ENCODE peak calls at places on chromosomes 2 and 18, in ten cellular contexts. D, T, X, J, M, B, P, O, L and I are unnamed samples.

GRCh38 chr18:49716035-49716434 is 97.3 kb downstream of the ACAA2 start:
- DNase-seq in D (no peak), T (no peak), X (no peak), J (no peak), M (no peak), B (no peak), P (no peak), O (peak), L (no peak), I (no peak)

GRCh38 chr18:48825101-48825745 is 125.5 kb downstream of the SMAD7 start:
- DNase-seq in D (no peak), T (no peak), X (no peak), J (peak), M (no peak), B (no peak), P (peak), O (no peak), L (peak), I (peak)

GRCh38 chr2:241659150-241659739 is 21.8 kb downstream of the ATG4B start:
- DNase-seq in D (no peak), T (no peak), X (no peak), J (peak), M (no peak), B (no peak), P (peak), O (peak), L (no peak), I (no peak)

GRCh38 chr2:101478561-101479001 is 3.7 kb upstream of the RFX8 start:
- DNase-seq in D (no peak), T (no peak), X (no peak), J (no peak), M (no peak), B (no peak), P (no peak), O (no peak), L (no peak), I (no peak)

GRCh38 chr2:109351164-109351756 is 222.3 kb downstream of the SH3RF3 start:
- DNase-seq in D (no peak), T (no peak), X (peak), J (peak), M (no peak), B (no peak), P (peak), O (peak), L (no peak), I (no peak)

GRCh38 chr18:63700501-63700900 is 2.3 kb upstream of the SERPINB11 start:
- DNase-seq in D (no peak), T (no peak), X (no peak), J (no peak), M (no peak), B (no peak), P (no peak), O (no peak), L (no peak), I (no peak)

GRCh38 chr2:42513252-42513918 is 19.6 kb upstream of the KCNG3 start:
- DNase-seq in D (no peak), T (no peak), X (peak), J (no peak), M (peak), B (peak), P (peak), O (peak), L (no peak), I (no peak)

GRCh38 chr2:151197184-151198070 is 64.2 kb downstream of the RBM43 start:
- DNase-seq in D (no peak), T (no peak), X (no peak), J (no peak), M (no peak), B (no peak), P (no peak), O (no peak), L (no peak), I (no peak)

GRCh38 chr2:166335284-166335683 is 40.5 kb downstream of the SCN9A start:
- DNase-seq in D (no peak), T (no peak), X (no peak), J (no peak), M (no peak), B (no peak), P (no peak), O (no peak), L (no peak), I (no peak)

GRCh38 chr2:41475959-41476358 is 571.9 kb upstream of the PKDCC start:
- DNase-seq in D (no peak), T (peak), X (no peak), J (no peak), M (no peak), B (no peak), P (no peak), O (no peak), L (no peak), I (no peak)

GRCh38 chr2:19238440-19238839 is 120.0 kb downstream of the OSR1 start:
- DNase-seq in D (no peak), T (no peak), X (no peak), J (no peak), M (no peak), B (no peak), P (no peak), O (no peak), L (no peak), I (no peak)

GRCh38 chr2:98936133-98936916 is at the start of gene CRACDL:
- DNase-seq in D (no peak), T (peak), X (peak), J (no peak), M (no peak), B (no peak), P (no peak), O (peak), L (no peak), I (no peak)

GRCh38 chr2:129877795-129878775 is 101.4 kb upstream of the RAB6C start:
- DNase-seq in D (no peak), T (no peak), X (peak), J (peak), M (peak), B (no peak), P (peak), O (no peak), L (no peak), I (no peak)

GRCh38 chr2:25453199-25453903 is 111.6 kb upstream of the DNMT3A start:
- DNase-seq in D (no peak), T (peak), X (peak), J (no peak), M (peak), B (no peak), P (no peak), O (no peak), L (no peak), I (no peak)

GRCh38 chr2:205358351-205358815 is 323.9 kb upstream of the NRP2 start:
- DNase-seq in D (no peak), T (no peak), X (no peak), J (no peak), M (no peak), B (no peak), P (no peak), O (no peak), L (no peak), I (no peak)

GRCh38 chr2:230893881-230894781 is 29.4 kb downstream of the ITM2C start:
- DNase-seq in D (no peak), T (peak), X (peak), J (no peak), M (peak), B (no peak), P (no peak), O (no peak), L (peak), I (peak)

GRCh38 chr2:138722316-138722715 is 57.9 kb downstream of the NXPH2 start:
- DNase-seq in D (no peak), T (no peak), X (no peak), J (no peak), M (no peak), B (no peak), P (no peak), O (peak), L (peak), I (no peak)

GRCh38 chr18:56532176-56532840 is 106.1 kb downstream of the TXNL1 start:
- DNase-seq in D (no peak), T (peak), X (peak), J (no peak), M (peak), B (no peak), P (no peak), O (no peak), L (no peak), I (no peak)

GRCh38 chr2:232146294-232146693 is 184.8 kb downstream of the DIS3L2 start:
- DNase-seq in D (no peak), T (no peak), X (no peak), J (no peak), M (no peak), B (no peak), P (no peak), O (no peak), L (no peak), I (no peak)

GRCh38 chr2:47456851-47457250 is 53.9 kb downstream of the MSH2 start:
- DNase-seq in D (no peak), T (no peak), X (no peak), J (no peak), M (no peak), B (no peak), P (no peak), O (no peak), L (no peak), I (no peak)

GRCh38 chr2:28670882-28671281 is 80.7 kb upstream of the PPP1CB start:
- DNase-seq in D (no peak), T (no peak), X (no peak), J (no peak), M (no peak), B (no peak), P (no peak), O (no peak), L (no peak), I (no peak)

GRCh38 chr18:10138719-10139118 is 224.9 kb downstream of the VAPA start:
- DNase-seq in D (no peak), T (no peak), X (no peak), J (no peak), M (no peak), B (no peak), P (no peak), O (no peak), L (no peak), I (no peak)

GRCh38 chr18:27276479-27276878 is 91.4 kb upstream of the CHST9 start:
- DNase-seq in D (no peak), T (no peak), X (no peak), J (no peak), M (no peak), B (no peak), P (no peak), O (no peak), L (no peak), I (no peak)

GRCh38 chr18:8329186-8329771 is 280.0 kb upstream of the RAB12 start:
- DNase-seq in D (no peak), T (no peak), X (no peak), J (no peak), M (no peak), B (no peak), P (no peak), O (no peak), L (no peak), I (no peak)

GRCh38 chr18:58714259-58714658 is 43.0 kb downstream of the MALT1 start:
- DNase-seq in D (no peak), T (no peak), X (no peak), J (no peak), M (no peak), B (no peak), P (no peak), O (no peak), L (no peak), I (no peak)

GRCh38 chr2:199019898-199020507 is 437.7 kb downstream of the SATB2 start:
- DNase-seq in D (no peak), T (no peak), X (no peak), J (no peak), M (no peak), B (peak), P (no peak), O (no peak), L (no peak), I (no peak)

GRCh38 chr18:68397241-68398035 is 317.5 kb downstream of the TMX3 start:
- DNase-seq in D (no peak), T (no peak), X (no peak), J (no peak), M (no peak), B (no peak), P (no peak), O (no peak), L (no peak), I (no peak)

GRCh38 chr2:233428008-233428407 is 73.7 kb downstream of the DGKD start:
- DNase-seq in D (no peak), T (no peak), X (no peak), J (no peak), M (no peak), B (no peak), P (peak), O (no peak), L (no peak), I (no peak)

GRCh38 chr2:95359501-95359930 is 43.0 kb upstream of the FAHD2A start:
- DNase-seq in D (no peak), T (no peak), X (no peak), J (no peak), M (no peak), B (no peak), P (peak), O (no peak), L (peak), I (peak)

GRCh38 chr2:9232886-9233285 is 26.3 kb downstream of the ASAP2 start:
- DNase-seq in D (no peak), T (no peak), X (no peak), J (no peak), M (no peak), B (peak), P (no peak), O (no peak), L (no peak), I (no peak)

GRCh38 chr2:44722002-44722625 is 219.4 kb upstream of the SIX3 start:
- DNase-seq in D (no peak), T (no peak), X (no peak), J (no peak), M (no peak), B (no peak), P (no peak), O (no peak), L (no peak), I (no peak)

GRCh38 chr2:147416099-147416498 is 428.7 kb upstream of the ACVR2A start:
- DNase-seq in D (no peak), T (no peak), X (no peak), J (no peak), M (no peak), B (no peak), P (no peak), O (no peak), L (no peak), I (no peak)

GRCh38 chr2:113889471-113890252 is at the start of gene ACTR3:
- DNase-seq in D (peak), T (peak), X (peak), J (peak), M (peak), B (peak), P (peak), O (peak), L (peak), I (peak)

GRCh38 chr2:88540346-88540745 is 86.9 kb downstream of the EIF2AK3 start:
- DNase-seq in D (no peak), T (no peak), X (no peak), J (no peak), M (no peak), B (no peak), P (no peak), O (no peak), L (no peak), I (no peak)

GRCh38 chr2:213015387-213016165 is 135.8 kb downstream of the IKZF2 start:
- DNase-seq in D (no peak), T (peak), X (no peak), J (no peak), M (peak), B (no peak), P (no peak), O (no peak), L (no peak), I (no peak)

GRCh38 chr2:159046966-159047365 is 78.5 kb downstream of the TANC1 start:
- DNase-seq in D (no peak), T (no peak), X (no peak), J (no peak), M (no peak), B (no peak), P (no peak), O (no peak), L (no peak), I (no peak)

GRCh38 chr2:237459741-237460174 is 27.3 kb upstream of the MLPH start:
- DNase-seq in D (no peak), T (no peak), X (no peak), J (no peak), M (no peak), B (no peak), P (no peak), O (no peak), L (no peak), I (no peak)

GRCh38 chr2:182167882-182168281 is 182.2 kb downstream of the PPP1R1C start:
- DNase-seq in D (no peak), T (no peak), X (no peak), J (no peak), M (no peak), B (no peak), P (no peak), O (no peak), L (no peak), I (no peak)

GRCh38 chr2:204023088-204023487 is 86.5 kb downstream of the ICOS start:
- DNase-seq in D (no peak), T (no peak), X (no peak), J (no peak), M (no peak), B (no peak), P (no peak), O (no peak), L (no peak), I (no peak)

GRCh38 chr2:204027105-204027504 is 90.5 kb downstream of the ICOS start:
- DNase-seq in D (no peak), T (peak), X (peak), J (no peak), M (peak), B (no peak), P (no peak), O (no peak), L (no peak), I (no peak)

GRCh38 chr2:204024503-204024902 is 87.9 kb downstream of the ICOS start:
- DNase-seq in D (no peak), T (no peak), X (no peak), J (no peak), M (no peak), B (no peak), P (peak), O (peak), L (no peak), I (no peak)

GRCh38 chr2:204024906-204025475 is 88.4 kb downstream of the ICOS start:
- DNase-seq in D (no peak), T (no peak), X (no peak), J (no peak), M (no peak), B (no peak), P (no peak), O (no peak), L (no peak), I (no peak)

DNA sequence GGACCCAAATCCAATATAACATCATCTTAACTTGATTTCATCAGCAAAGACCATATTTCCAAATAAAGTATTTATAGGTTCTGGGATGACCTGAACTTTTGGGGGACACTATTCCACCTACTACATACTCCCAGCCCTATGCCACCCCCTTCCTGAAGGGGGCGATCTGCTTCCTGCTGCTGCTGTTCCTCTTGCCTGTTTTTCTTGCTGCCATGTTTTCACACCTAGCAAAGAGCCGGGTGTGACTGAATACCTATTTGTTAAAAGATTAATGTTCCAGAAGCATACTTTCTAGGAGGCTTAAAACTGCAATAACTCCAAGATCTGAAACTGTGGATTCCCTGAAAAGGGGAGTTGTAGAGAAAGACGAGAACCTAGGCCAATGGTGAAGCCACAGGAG is 89.7 kb downstream of the ICOS start:
- DNase-seq in D (no peak), T (no peak), X (no peak), J (no peak), M (no peak), B (no peak), P (no peak), O (no peak), L (no peak), I (no peak)
- TF ChIP-seq CTCF in D (no peak), T (no peak), X (no peak), J (no peak), M (peak), B (peak), P (no peak), O (no peak), L (peak), I (peak)

GRCh38 chr18:14917311-14917710 is 169.3 kb downstream of the ANKRD30B start:
- DNase-seq in D (no peak), T (no peak), X (no peak), J (no peak), M (no peak), B (no peak), P (no peak), O (no peak), L (no peak), I (no peak)
- TF ChIP-seq CTCF in D (no peak), T (no peak), X (no peak), J (no peak), M (no peak), B (no peak), P (no peak), O (no peak), L (no peak), I (no peak)

DNA sequence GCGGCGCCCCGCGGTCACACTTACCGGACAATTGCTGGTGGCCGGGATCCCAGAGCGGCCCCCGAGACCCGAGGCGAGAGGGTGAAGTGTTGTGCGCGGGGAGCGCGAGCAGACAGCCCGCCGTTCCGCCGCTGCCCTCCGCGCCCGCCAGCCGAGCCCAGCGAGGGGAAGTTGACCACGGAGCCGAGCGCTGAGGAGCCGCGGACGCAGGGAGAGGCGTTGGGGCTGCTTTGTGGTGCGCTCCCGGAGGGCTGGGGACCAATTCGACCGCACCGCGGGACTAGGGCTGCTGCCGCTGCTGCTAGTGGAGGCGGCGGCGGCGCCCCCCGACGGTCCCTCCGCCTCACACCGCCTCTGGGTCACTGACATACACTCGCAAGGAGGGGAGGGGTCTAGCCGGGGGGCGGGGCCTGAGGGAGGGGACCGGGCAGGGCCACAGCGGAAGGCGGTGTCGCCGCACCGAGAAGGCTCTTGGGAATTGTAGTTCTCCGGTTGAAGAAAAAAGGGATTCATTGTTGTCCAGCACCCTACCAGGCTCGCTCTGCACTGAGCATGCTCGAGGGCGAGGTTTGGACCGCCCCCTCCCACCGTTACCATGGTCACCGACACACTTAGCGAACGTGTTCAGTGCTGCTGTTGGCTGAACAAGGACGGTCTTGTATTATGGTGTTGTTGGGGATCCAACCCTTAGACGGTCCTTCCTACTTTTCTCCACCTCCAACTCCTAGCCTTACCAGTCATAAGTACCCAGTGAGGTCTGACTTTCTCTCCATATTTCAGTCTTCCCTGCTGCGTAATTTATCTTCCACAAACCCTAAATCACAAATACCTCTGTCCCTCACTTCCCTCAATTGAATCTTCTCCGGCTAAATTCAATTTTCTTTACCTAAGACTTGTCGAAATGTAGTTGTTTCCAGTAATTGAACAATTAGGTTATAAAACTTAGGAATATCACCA is at the start of gene PELI1:
- DNase-seq in D (peak), T (peak), X (peak), J (peak), M (peak), B (peak), P (peak), O (peak), L (peak), I (peak)
- TF ChIP-seq CTCF in D (peak), T (peak), X (peak), J (peak), M (peak), B (peak), P (no peak), O (peak), L (peak), I (peak)

DNA sequence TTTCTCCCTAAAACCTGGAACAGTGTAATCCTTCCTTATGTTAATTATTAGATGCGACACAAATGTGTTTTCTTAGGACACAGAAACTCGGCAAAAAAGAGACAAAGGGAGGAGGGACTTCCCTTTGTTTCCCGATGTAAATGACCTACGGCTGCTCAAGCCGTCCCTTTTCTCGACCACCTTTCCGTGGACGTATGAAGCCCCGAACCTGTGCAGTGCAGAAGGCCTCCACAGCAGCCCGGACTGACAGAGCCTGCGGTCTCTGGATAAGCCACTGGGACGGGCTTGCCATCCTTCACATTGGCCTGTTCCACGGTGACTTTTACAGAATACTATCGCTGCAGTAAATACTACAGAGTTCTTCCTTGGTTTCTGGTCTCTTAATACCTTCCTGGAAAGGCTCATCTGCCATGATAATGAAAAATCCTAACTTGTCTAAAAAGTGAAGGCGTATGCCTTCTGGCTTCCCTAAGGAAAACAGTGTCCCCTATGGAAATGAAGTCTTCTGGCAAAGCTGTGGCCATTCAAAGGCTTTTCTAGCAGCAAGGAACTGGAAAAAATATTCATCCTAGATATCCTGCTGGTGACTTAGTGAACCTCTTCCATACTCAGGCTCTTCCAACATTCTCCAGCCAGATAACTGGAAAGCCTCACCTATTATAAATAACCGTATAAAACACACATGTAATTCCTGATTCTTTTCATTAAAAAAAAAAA is 84.9 kb downstream of the RBMS1 start:
- DNase-seq in D (no peak), T (no peak), X (no peak), J (no peak), M (no peak), B (no peak), P (no peak), O (no peak), L (no peak), I (no peak)
- TF ChIP-seq CTCF in D (no peak), T (no peak), X (no peak), J (no peak), M (no peak), B (no peak), P (no peak), O (no peak), L (no peak), I (peak)